ENCODE peak calls at places on chromosomes 12 and 14, in nine cellular contexts. One of them, this sample, is unnamed.

GRCh38 chr12:10214131-10214876 is 1.6 kb downstream of the GABARAPL1 start:
- DNase-seq in left ventricle myocardium inferior: no peak
- DNase-seq in GM23338: peak
- DNase-seq in CD8-positive, alpha-beta memory T cell: no peak
- DNase-seq in OCI-LY7: no peak
- DNase-seq in astrocyte: peak
- DNase-seq in heart left ventricle: no peak
- DNase-seq in kidney: no peak
- DNase-seq in psoas muscle: no peak
- DNase-seq in this sample: no peak

GRCh38 chr14:66508846-66509621 is 1.1 kb downstream of the GPHN start:
- DNase-seq in left ventricle myocardium inferior: peak
- DNase-seq in GM23338: peak
- DNase-seq in CD8-positive, alpha-beta memory T cell: peak
- DNase-seq in OCI-LY7: no peak
- DNase-seq in astrocyte: peak
- DNase-seq in heart left ventricle: peak
- DNase-seq in kidney: peak
- DNase-seq in psoas muscle: peak
- DNase-seq in this sample: peak

GRCh38 chr12:31431721-31432120 is 105.8 kb upstream of the SINHCAF start:
- DNase-seq in left ventricle myocardium inferior: no peak
- DNase-seq in GM23338: no peak
- DNase-seq in CD8-positive, alpha-beta memory T cell: no peak
- DNase-seq in OCI-LY7: no peak
- DNase-seq in astrocyte: peak
- DNase-seq in heart left ventricle: no peak
- DNase-seq in kidney: no peak
- DNase-seq in psoas muscle: no peak
- DNase-seq in this sample: no peak

GRCh38 chr12:89733579-89734201 is 25.1 kb upstream of the ATP2B1 start:
- DNase-seq in left ventricle myocardium inferior: no peak
- DNase-seq in GM23338: no peak
- DNase-seq in CD8-positive, alpha-beta memory T cell: peak
- DNase-seq in OCI-LY7: no peak
- DNase-seq in astrocyte: peak
- DNase-seq in heart left ventricle: no peak
- DNase-seq in kidney: no peak
- DNase-seq in psoas muscle: no peak
- DNase-seq in this sample: no peak

GRCh38 chr12:51868821-51869489 is 18.9 kb upstream of the ANKRD33 start:
- DNase-seq in left ventricle myocardium inferior: no peak
- DNase-seq in GM23338: peak
- DNase-seq in CD8-positive, alpha-beta memory T cell: no peak
- DNase-seq in OCI-LY7: no peak
- DNase-seq in astrocyte: no peak
- DNase-seq in heart left ventricle: peak
- DNase-seq in kidney: peak
- DNase-seq in psoas muscle: no peak
- DNase-seq in this sample: peak

GRCh38 chr14:55332654-55333570 is 61.7 kb downstream of the FBXO34 start:
- DNase-seq in left ventricle myocardium inferior: no peak
- DNase-seq in GM23338: no peak
- DNase-seq in CD8-positive, alpha-beta memory T cell: no peak
- DNase-seq in OCI-LY7: no peak
- DNase-seq in astrocyte: peak
- DNase-seq in heart left ventricle: no peak
- DNase-seq in kidney: no peak
- DNase-seq in psoas muscle: no peak
- DNase-seq in this sample: no peak

GRCh38 chr14:96519970-96520369 is 17.8 kb downstream of the PAPOLA start:
- DNase-seq in left ventricle myocardium inferior: no peak
- DNase-seq in GM23338: no peak
- DNase-seq in CD8-positive, alpha-beta memory T cell: no peak
- DNase-seq in OCI-LY7: no peak
- DNase-seq in astrocyte: no peak
- DNase-seq in heart left ventricle: no peak
- DNase-seq in kidney: no peak
- DNase-seq in psoas muscle: no peak
- DNase-seq in this sample: no peak

GRCh38 chr12:125406131-125406530 is 340.9 kb downstream of the AACS start:
- DNase-seq in left ventricle myocardium inferior: no peak
- DNase-seq in GM23338: no peak
- DNase-seq in CD8-positive, alpha-beta memory T cell: no peak
- DNase-seq in OCI-LY7: peak
- DNase-seq in astrocyte: no peak
- DNase-seq in heart left ventricle: no peak
- DNase-seq in kidney: no peak
- DNase-seq in psoas muscle: no peak
- DNase-seq in this sample: no peak

GRCh38 chr12:52323001-52323400 is 1.8 kb upstream of the KRT83 start:
- DNase-seq in left ventricle myocardium inferior: no peak
- DNase-seq in GM23338: no peak
- DNase-seq in CD8-positive, alpha-beta memory T cell: no peak
- DNase-seq in OCI-LY7: no peak
- DNase-seq in astrocyte: no peak
- DNase-seq in heart left ventricle: no peak
- DNase-seq in kidney: peak
- DNase-seq in psoas muscle: no peak
- DNase-seq in this sample: no peak

GRCh38 chr12:62332598-62332997 is 72.4 kb downstream of the USP15 start:
- DNase-seq in left ventricle myocardium inferior: no peak
- DNase-seq in GM23338: no peak
- DNase-seq in CD8-positive, alpha-beta memory T cell: no peak
- DNase-seq in OCI-LY7: no peak
- DNase-seq in astrocyte: peak
- DNase-seq in heart left ventricle: no peak
- DNase-seq in kidney: no peak
- DNase-seq in psoas muscle: no peak
- DNase-seq in this sample: no peak

GRCh38 chr14:104240426-104241157 is 102.2 kb downstream of the KIF26A start:
- DNase-seq in left ventricle myocardium inferior: no peak
- DNase-seq in GM23338: peak
- DNase-seq in CD8-positive, alpha-beta memory T cell: no peak
- DNase-seq in OCI-LY7: peak
- DNase-seq in astrocyte: no peak
- DNase-seq in heart left ventricle: no peak
- DNase-seq in kidney: no peak
- DNase-seq in psoas muscle: no peak
- DNase-seq in this sample: no peak

GRCh38 chr12:49903700-49904423 is at the start of gene FAIM2:
- DNase-seq in left ventricle myocardium inferior: peak
- DNase-seq in GM23338: peak
- DNase-seq in CD8-positive, alpha-beta memory T cell: no peak
- DNase-seq in OCI-LY7: no peak
- DNase-seq in astrocyte: peak
- DNase-seq in heart left ventricle: peak
- DNase-seq in kidney: peak
- DNase-seq in psoas muscle: peak
- DNase-seq in this sample: peak

GRCh38 chr14:99342906-99343305 is 70.9 kb upstream of the BCL11B start:
- DNase-seq in left ventricle myocardium inferior: no peak
- DNase-seq in GM23338: no peak
- DNase-seq in CD8-positive, alpha-beta memory T cell: no peak
- DNase-seq in OCI-LY7: no peak
- DNase-seq in astrocyte: no peak
- DNase-seq in heart left ventricle: no peak
- DNase-seq in kidney: peak
- DNase-seq in psoas muscle: no peak
- DNase-seq in this sample: peak

DNA sequence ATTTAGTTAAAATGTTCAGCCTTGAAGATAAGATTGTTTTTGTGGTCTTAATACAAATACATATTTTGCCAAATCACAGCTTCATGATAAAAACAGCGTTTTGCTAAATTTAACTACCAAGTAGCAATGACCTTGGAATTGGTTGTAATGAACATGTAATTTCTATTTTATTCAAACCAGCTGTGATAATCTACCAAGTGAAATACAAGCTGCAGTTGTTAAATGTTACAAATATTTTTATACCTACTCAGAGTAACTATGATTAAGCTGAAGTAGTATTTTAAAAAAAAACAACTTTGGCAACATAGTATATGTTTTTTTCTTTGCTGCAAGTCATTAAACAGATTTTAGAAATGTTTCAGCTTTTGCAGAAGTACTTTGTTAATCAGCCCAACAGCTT is 96.2 kb downstream of the CPSF2 start:
- DNase-seq in left ventricle myocardium inferior: no peak
- DNase-seq in GM23338: no peak
- DNase-seq in CD8-positive, alpha-beta memory T cell: no peak
- DNase-seq in OCI-LY7: no peak
- DNase-seq in astrocyte: no peak
- DNase-seq in heart left ventricle: no peak
- DNase-seq in kidney: no peak
- DNase-seq in psoas muscle: no peak
- DNase-seq in this sample: no peak
- H3K27ac ChIP-seq in left ventricle myocardium inferior: no peak
- H3K27ac ChIP-seq in GM23338: no peak
- H3K27ac ChIP-seq in CD8-positive, alpha-beta memory T cell: no peak
- H3K27ac ChIP-seq in OCI-LY7: no peak
- H3K27ac ChIP-seq in astrocyte: no peak
- H3K27ac ChIP-seq in heart left ventricle: no peak
- H3K27ac ChIP-seq in kidney: no peak
- H3K27ac ChIP-seq in psoas muscle: no peak
- H3K27ac ChIP-seq in this sample: no peak

GRCh38 chr14:56659361-56659760 is 79.8 kb downstream of the TMEM260 start:
- DNase-seq in left ventricle myocardium inferior: no peak
- DNase-seq in GM23338: peak
- DNase-seq in CD8-positive, alpha-beta memory T cell: no peak
- DNase-seq in OCI-LY7: no peak
- DNase-seq in astrocyte: no peak
- DNase-seq in heart left ventricle: no peak
- DNase-seq in kidney: no peak
- DNase-seq in psoas muscle: no peak
- DNase-seq in this sample: no peak
- H3K27ac ChIP-seq in left ventricle myocardium inferior: no peak
- H3K27ac ChIP-seq in GM23338: no peak
- H3K27ac ChIP-seq in CD8-positive, alpha-beta memory T cell: no peak
- H3K27ac ChIP-seq in OCI-LY7: no peak
- H3K27ac ChIP-seq in astrocyte: no peak
- H3K27ac ChIP-seq in heart left ventricle: no peak
- H3K27ac ChIP-seq in kidney: no peak
- H3K27ac ChIP-seq in psoas muscle: no peak
- H3K27ac ChIP-seq in this sample: no peak

DNA sequence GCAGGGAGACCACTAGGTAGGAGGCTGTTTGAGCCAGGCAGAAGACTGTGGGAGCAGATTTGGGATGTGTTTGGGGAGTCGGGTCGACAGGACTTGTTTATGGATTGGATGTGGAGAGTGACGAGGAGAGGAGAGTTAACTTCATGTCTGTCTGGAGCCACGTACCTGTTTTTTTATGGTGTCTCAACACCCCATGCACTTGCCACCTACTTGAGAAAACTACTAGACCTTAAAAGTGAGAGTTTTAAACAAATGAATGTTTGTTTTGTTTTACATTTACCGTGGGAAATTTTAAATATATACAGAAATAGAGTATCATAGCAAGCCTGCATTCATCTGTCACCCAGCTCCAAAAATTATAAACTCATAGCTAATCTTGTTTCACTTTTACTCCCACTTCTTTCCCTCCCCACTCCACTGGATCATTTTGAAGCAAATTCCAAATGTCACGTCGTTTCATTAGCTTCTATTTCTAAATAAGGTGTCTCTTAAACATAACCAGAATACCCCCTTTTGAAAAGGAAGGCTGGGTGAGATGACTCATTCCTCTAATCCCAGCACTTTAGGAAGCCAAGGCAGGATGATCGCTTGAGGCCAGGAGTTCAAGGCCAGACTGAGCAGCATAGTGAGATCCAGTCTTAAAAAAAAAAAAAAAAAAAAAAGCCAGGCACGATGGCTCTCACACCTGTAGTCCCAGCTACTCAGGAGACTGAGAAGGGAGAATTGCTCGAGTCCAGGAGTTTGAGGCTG is 136.2 kb downstream of the ANO6 start:
- DNase-seq in left ventricle myocardium inferior: no peak
- DNase-seq in GM23338: no peak
- DNase-seq in CD8-positive, alpha-beta memory T cell: no peak
- DNase-seq in OCI-LY7: no peak
- DNase-seq in astrocyte: no peak
- DNase-seq in heart left ventricle: no peak
- DNase-seq in kidney: no peak
- DNase-seq in psoas muscle: no peak
- DNase-seq in this sample: no peak
- H3K27ac ChIP-seq in left ventricle myocardium inferior: no peak
- H3K27ac ChIP-seq in GM23338: no peak
- H3K27ac ChIP-seq in CD8-positive, alpha-beta memory T cell: no peak
- H3K27ac ChIP-seq in OCI-LY7: no peak
- H3K27ac ChIP-seq in astrocyte: no peak
- H3K27ac ChIP-seq in heart left ventricle: no peak
- H3K27ac ChIP-seq in kidney: no peak
- H3K27ac ChIP-seq in psoas muscle: no peak
- H3K27ac ChIP-seq in this sample: peak

GRCh38 chr12:46160981-46161690 is 107.7 kb downstream of the SLC38A1 start:
- DNase-seq in left ventricle myocardium inferior: no peak
- DNase-seq in GM23338: no peak
- DNase-seq in CD8-positive, alpha-beta memory T cell: no peak
- DNase-seq in OCI-LY7: no peak
- DNase-seq in astrocyte: no peak
- DNase-seq in heart left ventricle: no peak
- DNase-seq in kidney: no peak
- DNase-seq in psoas muscle: no peak
- DNase-seq in this sample: no peak

GRCh38 chr12:46154221-46154975 is 114.4 kb downstream of the SLC38A1 start:
- DNase-seq in left ventricle myocardium inferior: no peak
- DNase-seq in GM23338: no peak
- DNase-seq in CD8-positive, alpha-beta memory T cell: no peak
- DNase-seq in OCI-LY7: no peak
- DNase-seq in astrocyte: peak
- DNase-seq in heart left ventricle: no peak
- DNase-seq in kidney: no peak
- DNase-seq in psoas muscle: no peak
- DNase-seq in this sample: no peak

GRCh38 chr12:46164186-46164585 is 104.7 kb downstream of the SLC38A1 start:
- DNase-seq in left ventricle myocardium inferior: no peak
- DNase-seq in GM23338: no peak
- DNase-seq in CD8-positive, alpha-beta memory T cell: no peak
- DNase-seq in OCI-LY7: no peak
- DNase-seq in astrocyte: no peak
- DNase-seq in heart left ventricle: no peak
- DNase-seq in kidney: no peak
- DNase-seq in psoas muscle: no peak
- DNase-seq in this sample: no peak

GRCh38 chr12:46160081-46160980 is 108.5 kb downstream of the SLC38A1 start:
- DNase-seq in left ventricle myocardium inferior: no peak
- DNase-seq in GM23338: no peak
- DNase-seq in CD8-positive, alpha-beta memory T cell: no peak
- DNase-seq in OCI-LY7: no peak
- DNase-seq in astrocyte: peak
- DNase-seq in heart left ventricle: no peak
- DNase-seq in kidney: peak
- DNase-seq in psoas muscle: peak
- DNase-seq in this sample: no peak

GRCh38 chr12:46159239-46159901 is 109.5 kb downstream of the SLC38A1 start:
- DNase-seq in left ventricle myocardium inferior: no peak
- DNase-seq in GM23338: no peak
- DNase-seq in CD8-positive, alpha-beta memory T cell: no peak
- DNase-seq in OCI-LY7: no peak
- DNase-seq in astrocyte: no peak
- DNase-seq in heart left ventricle: no peak
- DNase-seq in kidney: no peak
- DNase-seq in psoas muscle: no peak
- DNase-seq in this sample: no peak
- H3K27ac ChIP-seq in left ventricle myocardium inferior: peak
- H3K27ac ChIP-seq in GM23338: no peak
- H3K27ac ChIP-seq in CD8-positive, alpha-beta memory T cell: no peak
- H3K27ac ChIP-seq in OCI-LY7: no peak
- H3K27ac ChIP-seq in astrocyte: peak
- H3K27ac ChIP-seq in heart left ventricle: no peak
- H3K27ac ChIP-seq in kidney: no peak
- H3K27ac ChIP-seq in psoas muscle: no peak
- H3K27ac ChIP-seq in this sample: no peak

This sample was measured in aorta.